ENCODE peak calls at places on chromosomes 1 and 21, in seven cellular contexts. One of them, this sample, is unnamed.

GRCh38 chr1:61337037-61337436 is 254.7 kb downstream of the NFIA start:
- DNase-seq in heart right ventricle: no peak
- DNase-seq in T-helper 9 cell: no peak
- DNase-seq in AG08395: no peak
- DNase-seq in putamen: no peak
- DNase-seq in RCC 7860: no peak
- DNase-seq in HFF-Myc: no peak
- DNase-seq in this sample: no peak

GRCh38 chr1:39258146-39258924 is 53.8 kb downstream of the MACF1 start:
- DNase-seq in RCC 7860: peak
- DNase-seq in T-helper 9 cell: peak
- DNase-seq in AG08395: peak
- DNase-seq in HFF-Myc: no peak
- DNase-seq in heart right ventricle: peak
- DNase-seq in putamen: peak
- DNase-seq in this sample: peak

GRCh38 chr1:151822404-151822803 is 9.2 kb downstream of the RORC start:
- DNase-seq in HFF-Myc: no peak
- DNase-seq in AG08395: no peak
- DNase-seq in heart right ventricle: no peak
- DNase-seq in putamen: no peak
- DNase-seq in T-helper 9 cell: peak
- DNase-seq in RCC 7860: no peak
- DNase-seq in this sample: no peak

GRCh38 chr1:34162852-34163766 is 1.9 kb downstream of the CSMD2 start:
- DNase-seq in heart right ventricle: peak
- DNase-seq in putamen: peak
- DNase-seq in AG08395: peak
- DNase-seq in RCC 7860: no peak
- DNase-seq in HFF-Myc: peak
- DNase-seq in T-helper 9 cell: no peak
- DNase-seq in this sample: peak

GRCh38 chr1:30106125-30106524 is 617.3 kb downstream of the MATN1 start:
- DNase-seq in HFF-Myc: no peak
- DNase-seq in T-helper 9 cell: no peak
- DNase-seq in AG08395: peak
- DNase-seq in RCC 7860: no peak
- DNase-seq in putamen: no peak
- DNase-seq in heart right ventricle: no peak
- DNase-seq in this sample: peak

GRCh38 chr1:153624965-153625611 is 2.2 kb downstream of the S100A13 start:
- DNase-seq in AG08395: no peak
- DNase-seq in RCC 7860: no peak
- DNase-seq in T-helper 9 cell: no peak
- DNase-seq in HFF-Myc: no peak
- DNase-seq in putamen: no peak
- DNase-seq in heart right ventricle: no peak
- DNase-seq in this sample: no peak

GRCh38 chr1:2492091-2492490 is 16.0 kb downstream of the PLCH2 start:
- DNase-seq in HFF-Myc: no peak
- DNase-seq in T-helper 9 cell: no peak
- DNase-seq in putamen: peak
- DNase-seq in AG08395: no peak
- DNase-seq in RCC 7860: no peak
- DNase-seq in heart right ventricle: no peak
- DNase-seq in this sample: no peak

GRCh38 chr1:29235955-29236742 is at the start of gene PTPRU:
- DNase-seq in T-helper 9 cell: peak
- DNase-seq in AG08395: peak
- DNase-seq in putamen: peak
- DNase-seq in heart right ventricle: peak
- DNase-seq in HFF-Myc: no peak
- DNase-seq in RCC 7860: peak
- DNase-seq in this sample: peak

GRCh38 chr1:163535807-163536206 is 214.1 kb downstream of the NUF2 start:
- DNase-seq in RCC 7860: no peak
- DNase-seq in HFF-Myc: peak
- DNase-seq in heart right ventricle: no peak
- DNase-seq in AG08395: peak
- DNase-seq in T-helper 9 cell: no peak
- DNase-seq in putamen: no peak
- DNase-seq in this sample: peak

GRCh38 chr1:174044418-174045222 is 22.5 kb upstream of the RC3H1 start:
- DNase-seq in RCC 7860: no peak
- DNase-seq in heart right ventricle: no peak
- DNase-seq in T-helper 9 cell: no peak
- DNase-seq in HFF-Myc: no peak
- DNase-seq in putamen: no peak
- DNase-seq in AG08395: no peak
- DNase-seq in this sample: no peak

GRCh38 chr1:44170281-44170823 is 28.9 kb upstream of the KLF18 start:
- DNase-seq in HFF-Myc: no peak
- DNase-seq in heart right ventricle: no peak
- DNase-seq in T-helper 9 cell: no peak
- DNase-seq in putamen: no peak
- DNase-seq in AG08395: peak
- DNase-seq in RCC 7860: no peak
- DNase-seq in this sample: peak

GRCh38 chr1:59162665-59163064 is 134.2 kb upstream of the FGGY start:
- DNase-seq in putamen: no peak
- DNase-seq in HFF-Myc: no peak
- DNase-seq in T-helper 9 cell: no peak
- DNase-seq in RCC 7860: peak
- DNase-seq in AG08395: no peak
- DNase-seq in heart right ventricle: no peak
- DNase-seq in this sample: peak

GRCh38 chr1:15975358-15975804 is 520 bp downstream of the ZBTB17 start:
- DNase-seq in T-helper 9 cell: peak
- DNase-seq in HFF-Myc: no peak
- DNase-seq in heart right ventricle: peak
- DNase-seq in AG08395: peak
- DNase-seq in putamen: peak
- DNase-seq in RCC 7860: peak
- DNase-seq in this sample: peak

GRCh38 chr1:241408170-241408569 is 51.2 kb upstream of the RGS7 start:
- DNase-seq in T-helper 9 cell: no peak
- DNase-seq in RCC 7860: no peak
- DNase-seq in heart right ventricle: no peak
- DNase-seq in putamen: no peak
- DNase-seq in AG08395: no peak
- DNase-seq in HFF-Myc: no peak
- DNase-seq in this sample: peak

GRCh38 chr1:174161813-174162212 is 2.5 kb downstream of the RABGAP1L start:
- DNase-seq in AG08395: no peak
- DNase-seq in heart right ventricle: no peak
- DNase-seq in T-helper 9 cell: no peak
- DNase-seq in putamen: no peak
- DNase-seq in HFF-Myc: no peak
- DNase-seq in RCC 7860: no peak
- DNase-seq in this sample: no peak

GRCh38 chr1:232943679-232944252 is 6.6 kb upstream of the NTPCR start:
- DNase-seq in putamen: no peak
- DNase-seq in heart right ventricle: no peak
- DNase-seq in AG08395: no peak
- DNase-seq in HFF-Myc: no peak
- DNase-seq in T-helper 9 cell: no peak
- DNase-seq in RCC 7860: no peak
- DNase-seq in this sample: no peak

GRCh38 chr1:21261551-21262281 is 28.5 kb downstream of the ECE1 start:
- DNase-seq in T-helper 9 cell: no peak
- DNase-seq in putamen: no peak
- DNase-seq in RCC 7860: peak
- DNase-seq in heart right ventricle: peak
- DNase-seq in HFF-Myc: peak
- DNase-seq in AG08395: peak
- DNase-seq in this sample: peak

GRCh38 chr1:164559342-164560070 is 522 bp downstream of the PBX1 start:
- DNase-seq in RCC 7860: no peak
- DNase-seq in HFF-Myc: no peak
- DNase-seq in putamen: peak
- DNase-seq in heart right ventricle: peak
- DNase-seq in AG08395: no peak
- DNase-seq in T-helper 9 cell: no peak
- DNase-seq in this sample: peak

GRCh38 chr1:29786791-29787732 is 550.7 kb downstream of the PTPRU start:
- DNase-seq in HFF-Myc: no peak
- DNase-seq in putamen: no peak
- DNase-seq in heart right ventricle: no peak
- DNase-seq in T-helper 9 cell: no peak
- DNase-seq in AG08395: no peak
- DNase-seq in RCC 7860: no peak
- DNase-seq in this sample: no peak

GRCh38 chr1:9689971-9690381 is 38.4 kb downstream of the PIK3CD start:
- DNase-seq in AG08395: peak
- DNase-seq in RCC 7860: no peak
- DNase-seq in HFF-Myc: no peak
- DNase-seq in T-helper 9 cell: no peak
- DNase-seq in heart right ventricle: peak
- DNase-seq in putamen: no peak
- DNase-seq in this sample: peak

GRCh38 chr1:228334226-228334935 is 72.3 kb downstream of the TRIM11 start:
- DNase-seq in T-helper 9 cell: no peak
- DNase-seq in heart right ventricle: no peak
- DNase-seq in HFF-Myc: no peak
- DNase-seq in AG08395: no peak
- DNase-seq in putamen: no peak
- DNase-seq in RCC 7860: no peak
- DNase-seq in this sample: no peak

GRCh38 chr1:150164224-150164623 is 14.5 kb downstream of the PLEKHO1 start:
- DNase-seq in RCC 7860: no peak
- DNase-seq in heart right ventricle: no peak
- DNase-seq in T-helper 9 cell: no peak
- DNase-seq in HFF-Myc: no peak
- DNase-seq in AG08395: no peak
- DNase-seq in putamen: no peak
- DNase-seq in this sample: no peak

GRCh38 chr1:81007024-81007423 is 793.7 kb upstream of the ADGRL2 start:
- DNase-seq in heart right ventricle: no peak
- DNase-seq in HFF-Myc: no peak
- DNase-seq in T-helper 9 cell: no peak
- DNase-seq in RCC 7860: no peak
- DNase-seq in putamen: no peak
- DNase-seq in AG08395: no peak
- DNase-seq in this sample: peak

GRCh38 chr1:150017206-150017750 is 6.8 kb upstream of the OTUD7B start:
- DNase-seq in RCC 7860: no peak
- DNase-seq in HFF-Myc: no peak
- DNase-seq in AG08395: no peak
- DNase-seq in T-helper 9 cell: no peak
- DNase-seq in heart right ventricle: no peak
- DNase-seq in putamen: no peak
- DNase-seq in this sample: no peak

GRCh38 chr1:39352881-39353280 is 138.6 kb upstream of the BMP8A start:
- DNase-seq in HFF-Myc: no peak
- DNase-seq in AG08395: peak
- DNase-seq in T-helper 9 cell: no peak
- DNase-seq in RCC 7860: no peak
- DNase-seq in putamen: no peak
- DNase-seq in heart right ventricle: no peak
- DNase-seq in this sample: peak

GRCh38 chr1:55043726-55044125 is 4.4 kb downstream of the PCSK9 start:
- DNase-seq in RCC 7860: no peak
- DNase-seq in HFF-Myc: no peak
- DNase-seq in heart right ventricle: no peak
- DNase-seq in putamen: no peak
- DNase-seq in AG08395: no peak
- DNase-seq in T-helper 9 cell: no peak
- DNase-seq in this sample: no peak

GRCh38 chr1:153880962-153881361 is 41.8 kb downstream of the GATAD2B start:
- DNase-seq in putamen: peak
- DNase-seq in T-helper 9 cell: peak
- DNase-seq in HFF-Myc: peak
- DNase-seq in RCC 7860: peak
- DNase-seq in heart right ventricle: peak
- DNase-seq in AG08395: peak
- DNase-seq in this sample: peak

GRCh38 chr1:119659628-119660027 is 11.6 kb upstream of the ZNF697 start:
- DNase-seq in heart right ventricle: peak
- DNase-seq in AG08395: peak
- DNase-seq in HFF-Myc: no peak
- DNase-seq in RCC 7860: no peak
- DNase-seq in putamen: no peak
- DNase-seq in T-helper 9 cell: no peak
- DNase-seq in this sample: peak

GRCh38 chr21:43703068-43703880 is 15.7 kb upstream of the PDXK start:
- DNase-seq in putamen: peak
- DNase-seq in AG08395: peak
- DNase-seq in T-helper 9 cell: no peak
- DNase-seq in HFF-Myc: peak
- DNase-seq in RCC 7860: no peak
- DNase-seq in heart right ventricle: peak
- DNase-seq in this sample: peak

GRCh38 chr1:13922440-13922839 is 222.5 kb downstream of the PRDM2 start:
- DNase-seq in heart right ventricle: no peak
- DNase-seq in putamen: no peak
- DNase-seq in HFF-Myc: no peak
- DNase-seq in AG08395: no peak
- DNase-seq in RCC 7860: no peak
- DNase-seq in T-helper 9 cell: no peak
- DNase-seq in this sample: no peak

GRCh38 chr21:25733859-25734653 is 648 bp downstream of the ATP5PF start:
- DNase-seq in HFF-Myc: no peak
- DNase-seq in RCC 7860: peak
- DNase-seq in AG08395: peak
- DNase-seq in heart right ventricle: peak
- DNase-seq in T-helper 9 cell: no peak
- DNase-seq in putamen: peak
- DNase-seq in this sample: peak